ENCODE peak calls at places on chromosomes 13 and 19, in four cellular contexts. One of them, this sample, is unnamed.
A peak's percentile ranks its signal among the peaks of the same experiment; 100 is the strongest.

GRCh38 chr13:28984825-28985224 is 164.7 kb downstream of the MTUS2 start:
- DNase-seq in mammary epithelial cell: no peak
- DNase-seq in PC-3: no peak
- DNase-seq in A673: no peak
- DNase-seq in this sample: no peak

GRCh38 chr19:54133312-54133956 is 4.1 kb upstream of the CNOT3 start:
- DNase-seq in A673: peak; percentile 87
- DNase-seq in mammary epithelial cell: no peak
- DNase-seq in PC-3: peak; percentile 52
- DNase-seq in this sample: no peak

GRCh38 chr19:34733266-34733825 is 697 bp upstream of the ZNF181 start:
- DNase-seq in PC-3: no peak
- DNase-seq in mammary epithelial cell: no peak
- DNase-seq in A673: peak; percentile 82
- DNase-seq in this sample: no peak

GRCh38 chr19:28700176-28700575 is 512.8 kb downstream of the UQCRFS1 start:
- DNase-seq in A673: no peak
- DNase-seq in PC-3: no peak
- DNase-seq in mammary epithelial cell: no peak
- DNase-seq in this sample: peak; percentile 4

GRCh38 chr19:58361900-58362271 is 665 bp downstream of the ZNF497 start:
- DNase-seq in PC-3: peak; percentile 36
- DNase-seq in A673: peak; percentile 58
- DNase-seq in mammary epithelial cell: no peak
- DNase-seq in this sample: no peak

GRCh38 chr19:9966448-9966847 is 30.1 kb upstream of the OLFM2 start:
- DNase-seq in A673: no peak
- DNase-seq in mammary epithelial cell: no peak
- DNase-seq in PC-3: no peak
- DNase-seq in this sample: no peak

GRCh38 chr13:20843177-20843576 is 59.4 kb downstream of the XPO4 start:
- DNase-seq in PC-3: no peak
- DNase-seq in mammary epithelial cell: no peak
- DNase-seq in A673: no peak
- DNase-seq in this sample: no peak

GRCh38 chr19:36051637-36052036 is 2.4 kb downstream of the THAP8 start:
- DNase-seq in mammary epithelial cell: no peak
- DNase-seq in PC-3: no peak
- DNase-seq in A673: no peak
- DNase-seq in this sample: no peak

GRCh38 chr13:79662882-79663281 is 181.9 kb downstream of the NDFIP2 start:
- DNase-seq in mammary epithelial cell: no peak
- DNase-seq in PC-3: peak; percentile 19
- DNase-seq in A673: no peak
- DNase-seq in this sample: no peak

GRCh38 chr13:68261105-68261504 is 1031.0 kb upstream of the PCDH9 start:
- DNase-seq in mammary epithelial cell: no peak
- DNase-seq in A673: no peak
- DNase-seq in PC-3: no peak
- DNase-seq in this sample: no peak

GRCh38 chr19:4811328-4812131 is 20.0 kb downstream of the TICAM1 start:
- DNase-seq in A673: peak; percentile 74
- DNase-seq in mammary epithelial cell: peak; percentile 51
- DNase-seq in PC-3: peak; percentile 88
- DNase-seq in this sample: peak; percentile 67

GRCh38 chr19:11693505-11694499 is 44.9 kb downstream of the ZNF823 start:
- DNase-seq in mammary epithelial cell: peak; percentile 70
- DNase-seq in A673: peak; percentile 95
- DNase-seq in PC-3: peak; percentile 52
- DNase-seq in this sample: peak; percentile 92

GRCh38 chr19:44608391-44608821 is 5.0 kb upstream of the IGSF23 start:
- DNase-seq in A673: peak; percentile 86
- DNase-seq in mammary epithelial cell: no peak
- DNase-seq in PC-3: peak; percentile 54
- DNase-seq in this sample: peak; percentile 55

GRCh38 chr19:10891360-10892108 is 20.2 kb downstream of the CARM1 start:
- DNase-seq in PC-3: no peak
- DNase-seq in A673: no peak
- DNase-seq in mammary epithelial cell: peak; percentile 76
- DNase-seq in this sample: no peak

GRCh38 chr13:110421061-110421460 is 114.0 kb downstream of the COL4A2 start:
- DNase-seq in mammary epithelial cell: no peak
- DNase-seq in A673: no peak
- DNase-seq in PC-3: no peak
- DNase-seq in this sample: no peak

GRCh38 chr19:5478241-5478924 is 23.2 kb downstream of the ZNRF4 start:
- DNase-seq in A673: no peak
- DNase-seq in mammary epithelial cell: no peak
- DNase-seq in PC-3: no peak
- DNase-seq in this sample: no peak

GRCh38 chr19:6271721-6272410 is 7.9 kb downstream of the MLLT1 start:
- DNase-seq in mammary epithelial cell: no peak
- DNase-seq in PC-3: peak; percentile 30
- DNase-seq in A673: no peak
- DNase-seq in this sample: peak; percentile 89

GRCh38 chr13:102651392-102651791 is 43.5 kb downstream of the METTL21C start:
- DNase-seq in PC-3: peak; percentile 59
- DNase-seq in mammary epithelial cell: peak; percentile 5
- DNase-seq in A673: peak; percentile 19
- DNase-seq in this sample: peak; percentile 54

GRCh38 chr19:43584484-43584883 is 8.9 kb downstream of the PINLYP start:
- DNase-seq in A673: no peak
- DNase-seq in mammary epithelial cell: no peak
- DNase-seq in PC-3: no peak
- DNase-seq in this sample: no peak

GRCh38 chr19:17420267-17420924 is 549 bp downstream of the MVB12A start:
- DNase-seq in PC-3: peak; percentile 38
- DNase-seq in A673: no peak
- DNase-seq in mammary epithelial cell: peak; percentile 20
- DNase-seq in this sample: peak; percentile 50

GRCh38 chr13:29561918-29562317 is 33.6 kb downstream of the SLC7A1 start:
- DNase-seq in PC-3: no peak
- DNase-seq in A673: no peak
- DNase-seq in mammary epithelial cell: no peak
- DNase-seq in this sample: no peak

GRCh38 chr13:47798906-47799305 is 202.2 kb downstream of the SUCLA2 start:
- DNase-seq in A673: peak; percentile 12
- DNase-seq in PC-3: peak; percentile 22
- DNase-seq in mammary epithelial cell: peak; percentile 23
- DNase-seq in this sample: peak; percentile 51

GRCh38 chr13:98476538-98476966 is 100.4 kb downstream of the STK24 start:
- DNase-seq in A673: peak; percentile 68
- DNase-seq in mammary epithelial cell: peak; percentile 90
- DNase-seq in PC-3: peak; percentile 82
- DNase-seq in this sample: peak; percentile 95

GRCh38 chr19:50551713-50552187 is 16.5 kb downstream of the LRRC4B start:
- DNase-seq in mammary epithelial cell: no peak
- DNase-seq in PC-3: no peak
- DNase-seq in A673: peak; percentile 37
- DNase-seq in this sample: peak; percentile 18

GRCh38 chr13:28574617-28575142 is 79.8 kb upstream of the FLT1 start:
- DNase-seq in PC-3: peak; percentile 95
- DNase-seq in A673: peak; percentile 62
- DNase-seq in mammary epithelial cell: peak; percentile 94
- DNase-seq in this sample: peak; percentile 96

GRCh38 chr13:47211106-47211505 is 314.3 kb upstream of the HTR2A start:
- DNase-seq in A673: no peak
- DNase-seq in mammary epithelial cell: peak; percentile 18
- DNase-seq in PC-3: peak; percentile 70
- DNase-seq in this sample: peak; percentile 18

GRCh38 chr13:31824705-31825512 is 85.6 kb downstream of the RXFP2 start:
- DNase-seq in mammary epithelial cell: no peak
- DNase-seq in A673: peak; percentile 7
- DNase-seq in PC-3: peak; percentile 19
- DNase-seq in this sample: peak; percentile 62

GRCh38 chr19:35963514-35963913 is 27.3 kb downstream of the LRFN3 start:
- DNase-seq in mammary epithelial cell: peak; percentile 39
- DNase-seq in PC-3: peak; percentile 28
- DNase-seq in A673: peak; percentile 63
- DNase-seq in this sample: peak; percentile 74

GRCh38 chr19:543912-544608 is at the start of gene GZMM:
- DNase-seq in A673: peak; percentile 50
- DNase-seq in PC-3: no peak
- DNase-seq in mammary epithelial cell: no peak
- DNase-seq in this sample: no peak

GRCh38 chr19:10817291-10818038 is 18.5 kb downstream of the TMED1 start:
- DNase-seq in A673: no peak
- DNase-seq in mammary epithelial cell: no peak
- DNase-seq in PC-3: no peak
- DNase-seq in this sample: peak; percentile 99

GRCh38 chr19:3203754-3204645 is 18.3 kb downstream of the NCLN start:
- DNase-seq in A673: no peak
- DNase-seq in PC-3: no peak
- DNase-seq in mammary epithelial cell: no peak
- DNase-seq in this sample: no peak

GRCh38 chr13:36601186-36601585 is 72.6 kb upstream of the SERTM1 start:
- DNase-seq in PC-3: no peak
- DNase-seq in mammary epithelial cell: peak; percentile 11
- DNase-seq in A673: no peak
- DNase-seq in this sample: no peak

GRCh38 chr19:18002347-18002850 is 5.6 kb upstream of the ARRDC2 start:
- DNase-seq in mammary epithelial cell: no peak
- DNase-seq in A673: no peak
- DNase-seq in PC-3: no peak
- DNase-seq in this sample: no peak

GRCh38 chr19:6616011-6616410 is 25.1 kb upstream of the CD70 start:
- DNase-seq in A673: no peak
- DNase-seq in mammary epithelial cell: peak; percentile 91
- DNase-seq in PC-3: peak; percentile 68
- DNase-seq in this sample: peak; percentile 84

DNA sequence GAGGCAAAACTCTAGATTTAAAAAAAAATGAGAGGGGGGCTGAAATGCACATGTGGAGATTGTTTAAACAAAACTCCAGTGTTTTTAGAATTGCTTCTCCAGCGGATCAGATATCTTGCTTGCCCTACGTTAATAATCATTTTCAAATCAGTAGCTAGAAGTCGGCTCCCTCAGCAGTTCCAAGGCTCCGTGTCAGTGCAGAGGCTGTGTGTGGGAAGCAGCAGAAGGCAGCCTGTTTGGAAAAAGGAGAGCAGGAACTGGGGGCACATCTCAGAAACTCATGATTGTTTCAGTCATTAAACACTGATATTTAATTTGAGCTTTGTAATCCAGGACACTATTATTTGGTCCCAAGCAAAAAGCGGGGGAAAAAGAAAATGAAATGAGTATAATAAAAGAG is 50.9 kb downstream of the SOX21 start:
- DNase-seq in A673: no peak
- DNase-seq in mammary epithelial cell: no peak
- DNase-seq in PC-3: no peak
- DNase-seq in this sample: no peak
- TF ChIP-seq EZH2 in A673: no peak
- TF ChIP-seq EZH2 in mammary epithelial cell: no peak
- TF ChIP-seq EZH2 in PC-3: no peak
- TF ChIP-seq EZH2 in this sample: no peak

GRCh38 chr13:25906211-25906661 is 145.6 kb downstream of the SHISA2 start:
- DNase-seq in PC-3: no peak
- DNase-seq in A673: peak; percentile 75
- DNase-seq in mammary epithelial cell: no peak
- DNase-seq in this sample: no peak
- H3K27ac ChIP-seq in PC-3: peak overlapping the region; percentile 82
- H3K27ac ChIP-seq in A673: peak overlapping the region; percentile 66
- H3K27ac ChIP-seq in mammary epithelial cell: no peak overlapping the region
- H3K27ac ChIP-seq in this sample: no peak overlapping the region

GRCh38 chr19:1672038-1672768 is 19.8 kb upstream of the TCF3 start:
- DNase-seq in A673: peak; percentile 70
- DNase-seq in PC-3: peak; percentile 47
- DNase-seq in mammary epithelial cell: no peak
- DNase-seq in this sample: peak; percentile 78
- TF ChIP-seq EZH2 in A673: no peak
- TF ChIP-seq EZH2 in PC-3: no peak
- TF ChIP-seq EZH2 in mammary epithelial cell: no peak
- TF ChIP-seq EZH2 in this sample: no peak

GRCh38 chr19:38890686-38891085 is 8.7 kb downstream of the SIRT2 start:
- DNase-seq in mammary epithelial cell: no peak
- DNase-seq in PC-3: no peak
- DNase-seq in A673: no peak
- DNase-seq in this sample: no peak

GRCh38 chr19:38894968-38895367 is 4.5 kb downstream of the SIRT2 start:
- DNase-seq in A673: no peak
- DNase-seq in PC-3: no peak
- DNase-seq in mammary epithelial cell: no peak
- DNase-seq in this sample: no peak

GRCh38 chr19:38891791-38892190 is 7.6 kb downstream of the SIRT2 start:
- DNase-seq in A673: no peak
- DNase-seq in mammary epithelial cell: no peak
- DNase-seq in PC-3: no peak
- DNase-seq in this sample: no peak

GRCh38 chr19:38892841-38893240 is 6.6 kb downstream of the SIRT2 start:
- DNase-seq in A673: no peak
- DNase-seq in PC-3: no peak
- DNase-seq in mammary epithelial cell: no peak
- DNase-seq in this sample: no peak

DNA sequence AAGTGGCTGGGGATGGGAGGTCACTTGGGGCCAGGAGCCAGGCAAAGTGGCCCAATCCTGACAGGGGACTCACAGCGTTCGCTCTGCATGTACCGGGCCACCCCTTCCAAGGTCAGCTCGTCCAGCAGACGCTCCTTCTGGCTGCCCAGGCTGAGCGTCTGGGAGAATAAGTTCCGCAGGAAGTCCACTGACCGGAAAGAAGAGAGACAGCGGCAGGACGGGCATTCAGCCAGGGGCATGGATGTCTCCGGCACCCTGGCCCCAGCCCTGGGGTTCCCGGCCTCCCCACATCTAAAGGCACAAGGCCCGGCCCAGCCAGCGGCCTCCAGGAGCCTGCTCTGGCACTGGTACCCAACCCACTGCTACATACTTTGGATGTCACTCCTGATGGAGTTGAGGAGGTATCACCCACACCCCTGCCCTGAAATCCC is 6.1 kb downstream of the SIRT2 start:
- DNase-seq in A673: no peak
- DNase-seq in mammary epithelial cell: no peak
- DNase-seq in PC-3: no peak
- DNase-seq in this sample: no peak
- H3K27ac ChIP-seq in A673: no peak overlapping the region
- H3K27ac ChIP-seq in mammary epithelial cell: no peak overlapping the region
- H3K27ac ChIP-seq in PC-3: no peak overlapping the region
- H3K27ac ChIP-seq in this sample: no peak overlapping the region

GRCh38 chr13:113794764-113795173 is 35.7 kb downstream of the TMEM255B start:
- DNase-seq in mammary epithelial cell: no peak
- DNase-seq in PC-3: no peak
- DNase-seq in A673: no peak
- DNase-seq in this sample: no peak
- TF ChIP-seq EZH2 in mammary epithelial cell: no peak
- TF ChIP-seq EZH2 in PC-3: no peak
- TF ChIP-seq EZH2 in A673: no peak
- TF ChIP-seq EZH2 in this sample: no peak

DNA sequence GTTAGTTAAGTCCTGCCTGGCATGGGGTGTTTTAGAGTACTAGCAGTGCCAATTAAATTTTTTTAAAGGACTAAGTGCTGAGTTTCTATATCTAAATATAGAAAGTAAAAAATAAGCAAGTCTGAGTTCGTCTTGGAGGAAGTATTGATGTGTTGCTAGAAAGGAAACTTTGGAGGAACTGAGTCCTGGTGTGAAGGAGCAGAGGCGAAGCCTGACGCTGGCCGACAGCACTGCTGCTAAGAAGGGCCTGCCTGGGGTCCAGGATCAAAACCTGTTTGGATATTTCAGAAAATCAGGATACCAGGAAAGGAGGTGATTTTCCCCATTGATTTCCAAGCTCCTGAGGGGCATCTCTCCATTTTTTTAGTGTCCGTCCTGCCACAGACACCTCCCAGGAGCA is 38.3 kb upstream of the NPAS1 start:
- DNase-seq in mammary epithelial cell: no peak
- DNase-seq in A673: no peak
- DNase-seq in PC-3: no peak
- DNase-seq in this sample: no peak
- H3K27ac ChIP-seq in mammary epithelial cell: no peak overlapping the region
- H3K27ac ChIP-seq in A673: no peak overlapping the region
- H3K27ac ChIP-seq in PC-3: no peak overlapping the region
- H3K27ac ChIP-seq in this sample: peak overlapping the region; percentile 97